ENCODE peak calls at places on chromosomes 2 and 18, in five cellular contexts. B, Z, G, R and I are unnamed samples.

GRCh38 chr18:66440433-66440832 is 163.5 kb downstream of the CDH19 start:
- DNase-seq in G (no peak), R (no peak), Z (no peak), B (no peak), I (no peak)

GRCh38 chr18:77087391-77088141 is 45.0 kb downstream of the MBP start:
- DNase-seq in G (no peak), B (peak; percentile 54), R (peak; percentile 63), Z (no peak), I (no peak)

GRCh38 chr18:37864122-37864521 is 298.5 kb upstream of the CELF4 start:
- DNase-seq in Z (no peak), G (no peak), R (no peak), B (no peak), I (no peak)

GRCh38 chr2:223723954-223724411 is 113.4 kb downstream of the AP1S3 start:
- DNase-seq in G (peak; percentile 38), R (no peak), Z (no peak), B (no peak), I (no peak)

GRCh38 chr18:44777429-44778192 is 96.9 kb downstream of the SETBP1 start:
- DNase-seq in Z (peak; percentile 46), R (no peak), B (no peak), G (no peak), I (no peak)

GRCh38 chr2:58497189-58497588 is 256.1 kb upstream of the FANCL start:
- DNase-seq in B (peak; percentile 9), R (no peak), G (no peak), Z (no peak), I (no peak)

GRCh38 chr18:48715651-48716354 is 177.0 kb downstream of the CTIF start:
- DNase-seq in G (no peak), Z (peak; percentile 54), B (no peak), R (no peak), I (peak; percentile 50)

GRCh38 chr2:60316381-60317028 is 236.9 kb downstream of the BCL11A start:
- DNase-seq in G (no peak), Z (no peak), R (no peak), B (no peak), I (peak; percentile 29)

GRCh38 chr2:147641644-147642043 is 203.2 kb upstream of the ACVR2A start:
- DNase-seq in R (peak; percentile 11), G (no peak), B (no peak), Z (no peak), I (no peak)

GRCh38 chr2:33058716-33059451 is 112.1 kb downstream of the LTBP1 start:
- DNase-seq in B (no peak), G (no peak), R (no peak), Z (no peak), I (no peak)

GRCh38 chr2:45005261-45006002 is 3.8 kb downstream of the SIX2 start:
- DNase-seq in G (no peak), Z (no peak), R (no peak), B (no peak), I (no peak)
- H3K4me3 ChIP-seq in G (no peak overlapping the region), Z (no peak overlapping the region), R (no peak overlapping the region), B (no peak overlapping the region), I (no peak overlapping the region)

GRCh38 chr2:159015174-159015573 is 46.7 kb downstream of the TANC1 start:
- DNase-seq in B (no peak), G (no peak), Z (no peak), R (no peak), I (no peak)
- TF ChIP-seq CTCF in B (no peak), G (no peak), Z (no peak), R (no peak), I (no peak)

GRCh38 chr2:27306136-27306535 is 2.1 kb downstream of the UCN start:
- DNase-seq in Z (no peak), B (no peak), R (no peak), G (no peak), I (peak; percentile 19)
- H3K4me3 ChIP-seq in Z (no peak overlapping the region), B (no peak overlapping the region), R (no peak overlapping the region), G (no peak overlapping the region), I (no peak overlapping the region)

GRCh38 chr2:237471457-237472186 is 15.4 kb upstream of the MLPH start:
- DNase-seq in Z (no peak), G (peak; percentile 85), B (peak; percentile 67), R (peak; percentile 66), I (peak; percentile 41)
- TF ChIP-seq CTCF in Z (peak; percentile 53), G (peak; percentile 86), B (peak; percentile 82), R (peak; percentile 75), I (peak; percentile 32)

GRCh38 chr2:192140236-192140839 is 54.4 kb downstream of the TMEFF2 start:
- DNase-seq in B (no peak), Z (no peak), G (no peak), R (no peak), I (no peak)
- H3K4me3 ChIP-seq in B (no peak overlapping the region), Z (no peak overlapping the region), G (no peak overlapping the region), R (no peak overlapping the region), I (no peak overlapping the region)

DNA sequence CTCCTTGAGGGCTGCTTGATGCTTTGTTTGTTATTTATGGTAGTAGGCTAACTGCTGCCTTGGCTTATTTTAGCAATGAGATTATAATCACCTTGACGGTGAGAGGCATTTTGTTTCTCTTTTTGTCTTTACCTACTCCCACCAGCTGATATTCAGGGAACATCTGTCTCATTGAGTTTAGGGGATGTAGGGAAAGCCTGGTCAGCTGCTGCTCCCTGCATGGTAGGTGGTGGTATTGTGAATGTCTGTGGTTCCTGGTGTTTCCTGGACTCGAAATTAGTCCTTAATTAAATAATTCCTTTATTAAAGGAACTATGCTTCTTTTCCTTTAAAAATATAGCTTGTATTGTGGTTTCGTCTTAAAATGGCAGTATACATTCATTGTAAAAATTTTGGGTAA is 77.8 kb downstream of the ADAM23 start:
- DNase-seq in G (no peak), Z (no peak), R (no peak), B (no peak), I (no peak)
- TF ChIP-seq CTCF in G (no peak), Z (no peak), R (no peak), B (no peak), I (no peak)

DNA sequence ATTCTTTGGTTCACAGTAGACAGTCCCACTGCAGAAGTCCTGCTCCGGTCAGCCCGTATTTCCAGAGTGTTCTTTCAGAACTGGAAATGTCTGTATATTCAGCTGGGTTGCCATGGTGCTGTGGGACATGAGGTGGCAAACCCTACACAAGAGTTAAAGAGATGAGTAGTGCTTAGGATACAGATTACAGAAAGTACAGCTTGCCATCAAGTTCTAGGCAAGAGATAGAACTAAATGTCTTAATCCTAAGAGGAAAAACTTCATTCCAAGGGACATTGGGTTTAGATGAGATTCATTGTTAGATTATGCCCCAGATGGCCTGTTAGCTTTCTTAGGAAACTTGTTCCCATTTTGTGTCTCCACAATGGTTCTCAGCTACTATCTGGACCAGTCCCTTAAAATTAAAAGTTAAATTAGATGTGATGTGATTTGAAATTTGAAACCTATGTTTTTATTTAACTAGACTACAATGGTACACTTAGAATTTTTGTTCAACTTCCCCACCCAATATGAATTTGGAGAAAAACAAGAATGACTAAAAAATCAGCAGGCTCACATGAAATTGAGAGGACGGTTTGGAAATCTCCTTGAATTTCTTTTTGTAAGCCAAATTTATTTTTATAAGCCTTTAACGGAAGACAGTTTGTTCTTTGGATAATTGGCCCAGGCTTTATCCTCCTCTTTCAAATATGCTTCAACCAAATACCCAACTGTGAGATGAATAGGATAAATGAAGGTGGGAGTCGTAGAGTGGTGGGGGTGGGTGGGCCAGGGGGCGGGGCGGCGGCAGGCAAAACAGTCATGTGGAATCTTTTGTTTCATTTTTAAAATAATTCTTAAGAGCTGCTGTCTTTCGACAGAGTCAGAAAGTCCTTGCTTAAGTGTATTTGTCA is 60.4 kb downstream of the FMNL2 start:
- DNase-seq in B (peak; percentile 67), G (no peak), Z (no peak), R (no peak), I (no peak)
- H3K4me3 ChIP-seq in B (peak overlapping the region; percentile 23), G (no peak overlapping the region), Z (peak overlapping the region; percentile 44), R (peak overlapping the region; percentile 45), I (no peak overlapping the region)